ENCODE peak calls at places on chromosomes 13 and 19, in ten cellular contexts. Z, Y, V, R, I, K, W, P, U and Q are unnamed samples.

GRCh38 chr13:32278456-32278855 is 36.7 kb downstream of the ZAR1L start:
- DNase-seq in K (no peak), I (peak), W (no peak), R (no peak), Z (no peak), P (no peak), U (no peak), Y (no peak), V (peak), Q (no peak)

GRCh38 chr19:38945562-38946228 is 15.0 kb downstream of the MRPS12 start:
- DNase-seq in W (no peak), Z (no peak), I (no peak), R (no peak), P (no peak), Y (no peak), V (no peak), K (no peak), U (no peak), Q (no peak)

GRCh38 chr19:46618670-46619231 is 6.1 kb downstream of the PTGIR start:
- DNase-seq in Y (no peak), I (peak), Z (no peak), K (no peak), R (peak), P (no peak), V (peak), W (no peak), U (no peak), Q (no peak)

GRCh38 chr13:24228852-24229458 is 68.4 kb downstream of the SPATA13 start:
- DNase-seq in Z (no peak), Y (peak), U (no peak), V (peak), I (peak), R (no peak), P (no peak), K (no peak), W (no peak), Q (no peak)

GRCh38 chr19:3873151-3873550 is 4.3 kb upstream of the ZFR2 start:
- DNase-seq in P (no peak), Y (no peak), I (no peak), V (no peak), W (no peak), K (no peak), R (no peak), Z (no peak), U (no peak), Q (no peak)

GRCh38 chr19:53977991-53978731 is 13.3 kb upstream of the CACNG6 start:
- DNase-seq in V (peak), Z (peak), R (no peak), Y (peak), K (peak), P (no peak), I (peak), W (peak), U (no peak), Q (no peak)

GRCh38 chr13:110363009-110363408 is 55.9 kb downstream of the COL4A2 start:
- DNase-seq in I (no peak), R (no peak), W (no peak), V (no peak), K (no peak), U (no peak), Y (peak), Z (no peak), P (no peak), Q (no peak)

GRCh38 chr13:42337808-42338600 is 66.1 kb downstream of the AKAP11 start:
- DNase-seq in V (peak), Y (no peak), I (no peak), U (no peak), P (no peak), W (no peak), Z (no peak), K (no peak), R (no peak), Q (no peak)

GRCh38 chr13:74074723-74075122 is 59.5 kb downstream of the KLF12 start:
- DNase-seq in I (peak), Z (no peak), W (no peak), K (no peak), V (peak), R (no peak), P (no peak), Y (no peak), U (no peak), Q (no peak)

GRCh38 chr19:17929056-17929455 is 3.8 kb upstream of the CCDC124 start:
- DNase-seq in R (no peak), I (no peak), K (no peak), P (no peak), Z (no peak), V (no peak), U (no peak), W (no peak), Y (no peak), Q (no peak)

GRCh38 chr19:38062959-38063786 is 156.2 kb downstream of the SIPA1L3 start:
- DNase-seq in Z (no peak), W (no peak), U (no peak), V (no peak), K (no peak), I (no peak), R (peak), P (no peak), Y (no peak), Q (no peak)

GRCh38 chr19:6071103-6071485 is 39.2 kb downstream of the RFX2 start:
- DNase-seq in Y (no peak), W (no peak), V (peak), P (no peak), K (no peak), Z (no peak), U (no peak), R (no peak), I (peak), Q (no peak)

GRCh38 chr19:32309711-32310390 is 35.6 kb upstream of the ZNF507 start:
- DNase-seq in I (peak), V (no peak), P (no peak), R (no peak), K (no peak), W (no peak), Y (no peak), U (no peak), Z (no peak), Q (no peak)

GRCh38 chr19:33902802-33903488 is 106.3 kb downstream of the KCTD15 start:
- DNase-seq in I (no peak), K (no peak), U (no peak), V (no peak), W (no peak), Z (no peak), Y (no peak), P (no peak), R (no peak), Q (no peak)

GRCh38 chr13:98719527-98720250 is 32.8 kb downstream of the SLC15A1 start:
- DNase-seq in K (no peak), W (no peak), Y (no peak), P (no peak), R (no peak), U (no peak), V (no peak), I (no peak), Z (no peak), Q (no peak)

GRCh38 chr19:388691-389090 is 20.3 kb downstream of the C2CD4C start:
- DNase-seq in K (no peak), U (no peak), R (no peak), W (no peak), Z (no peak), Y (no peak), I (no peak), V (no peak), P (no peak), Q (no peak)